ENCODE peak calls at places on chromosomes 1 and 21, in ten cellular contexts. E is IMR-90, K is upper lobe of left lung, R is heart left ventricle, F is esophagus muscularis mucosa, L is transverse colon, M is A549, T is uterus, V is stomach, H is esophagus squamous epithelium. P is an unnamed sample.

GRCh38 chr1:169884616-169885015 is 9.1 kb downstream of the SCYL3 start:
- DNase-seq in E (peak), K (no peak), R (no peak), F (no peak), L (no peak), M (no peak), T (no peak), V (no peak), H (no peak), P (no peak)

GRCh38 chr1:213686983-213687382 is 300.8 kb upstream of the PROX1 start:
- DNase-seq in E (no peak), K (no peak), R (no peak), F (no peak), L (no peak), M (no peak), T (no peak), V (no peak), H (no peak), P (no peak)

GRCh38 chr1:2126331-2127180 is 68.0 kb downstream of the FAAP20 start:
- DNase-seq in E (no peak), K (peak), R (no peak), F (no peak), L (no peak), M (no peak), T (no peak), V (no peak), H (no peak), P (no peak)

GRCh38 chr21:24290151-24290833 is 1317.0 kb downstream of the MRPL39 start:
- DNase-seq in E (no peak), K (no peak), R (no peak), F (no peak), L (no peak), M (no peak), T (no peak), V (no peak), H (no peak), P (no peak)

GRCh38 chr1:116944613-116945012 is 34.9 kb downstream of the PTGFRN start:
- DNase-seq in E (no peak), K (peak), R (no peak), F (no peak), L (no peak), M (no peak), T (no peak), V (no peak), H (no peak), P (no peak)

GRCh38 chr1:36122062-36122461 is 3.0 kb downstream of the COL8A2 start:
- DNase-seq in E (no peak), K (no peak), R (no peak), F (no peak), L (no peak), M (no peak), T (no peak), V (no peak), H (no peak), P (no peak)

GRCh38 chr1:1619917-1620361 is 4.6 kb downstream of the MIB2 start:
- DNase-seq in E (no peak), K (peak), R (peak), F (no peak), L (no peak), M (no peak), T (no peak), V (no peak), H (no peak), P (no peak)

GRCh38 chr21:17428484-17428869 is 84.4 kb upstream of the CXADR start:
- DNase-seq in E (no peak), K (no peak), R (no peak), F (no peak), L (no peak), M (no peak), T (no peak), V (no peak), H (no peak), P (no peak)

GRCh38 chr21:27423073-27423472 is 456.2 kb upstream of the ADAMTS5 start:
- DNase-seq in E (peak), K (no peak), R (peak), F (no peak), L (peak), M (no peak), T (peak), V (peak), H (no peak), P (peak)

GRCh38 chr1:12678820-12679219 is 34.9 kb downstream of the AADACL4 start:
- DNase-seq in E (no peak), K (no peak), R (no peak), F (no peak), L (no peak), M (no peak), T (no peak), V (no peak), H (no peak), P (no peak)

GRCh38 chr1:94258873-94259331 is 21.5 kb upstream of the ARHGAP29 start:
- DNase-seq in E (peak), K (no peak), R (no peak), F (no peak), L (peak), M (no peak), T (peak), V (no peak), H (no peak), P (peak)

GRCh38 chr1:173362543-173362942 is 114.6 kb upstream of the PRDX6 start:
- DNase-seq in E (no peak), K (no peak), R (no peak), F (peak), L (no peak), M (no peak), T (no peak), V (no peak), H (no peak), P (no peak)

GRCh38 chr21:46065993-46066842 is 31.7 kb upstream of the COL6A2 start:
- DNase-seq in E (peak), K (peak), R (no peak), F (peak), L (no peak), M (no peak), T (peak), V (no peak), H (no peak), P (peak)

GRCh38 chr1:201982923-201983805 is 716 bp downstream of the RNPEP start:
- DNase-seq in E (peak), K (peak), R (peak), F (peak), L (peak), M (peak), T (peak), V (peak), H (no peak), P (peak)

GRCh38 chr1:169676001-169676400 is 35.4 kb downstream of the SELL start:
- DNase-seq in E (peak), K (no peak), R (no peak), F (no peak), L (no peak), M (no peak), T (no peak), V (peak), H (no peak), P (no peak)

GRCh38 chr1:232891116-232891515 is 59.3 kb upstream of the NTPCR start:
- DNase-seq in E (peak), K (no peak), R (no peak), F (no peak), L (no peak), M (no peak), T (no peak), V (no peak), H (no peak), P (no peak)

GRCh38 chr1:18312961-18313360 is 167.8 kb upstream of the KLHDC7A start:
- DNase-seq in E (no peak), K (no peak), R (no peak), F (no peak), L (no peak), M (no peak), T (no peak), V (no peak), H (no peak), P (no peak)

GRCh38 chr1:206842851-206843250 is 22.6 kb upstream of the IL20 start:
- DNase-seq in E (no peak), K (no peak), R (no peak), F (no peak), L (no peak), M (no peak), T (no peak), V (no peak), H (no peak), P (no peak)

GRCh38 chr1:198108646-198109045 is 48.2 kb upstream of the NEK7 start:
- DNase-seq in E (no peak), K (no peak), R (no peak), F (no peak), L (no peak), M (no peak), T (no peak), V (no peak), H (no peak), P (no peak)

GRCh38 chr21:37281993-37282392 is 14.9 kb upstream of the VPS26C start:
- DNase-seq in E (no peak), K (no peak), R (no peak), F (no peak), L (peak), M (no peak), T (no peak), V (no peak), H (no peak), P (peak)

GRCh38 chr1:155645648-155646047 is 35.6 kb downstream of the MSTO1 start:
- DNase-seq in E (no peak), K (no peak), R (peak), F (no peak), L (no peak), M (no peak), T (peak), V (no peak), H (no peak), P (no peak)

GRCh38 chr21:38088916-38089762 is 167.7 kb upstream of the KCNJ15 start:
- DNase-seq in E (no peak), K (peak), R (no peak), F (no peak), L (no peak), M (no peak), T (no peak), V (no peak), H (no peak), P (no peak)

GRCh38 chr1:241608379-241609033 is 31.7 kb downstream of the CHML start:
- DNase-seq in E (peak), K (no peak), R (no peak), F (no peak), L (no peak), M (no peak), T (no peak), V (no peak), H (no peak), P (no peak)

GRCh38 chr1:107871259-107871658 is 93.7 kb downstream of the VAV3 start:
- DNase-seq in E (no peak), K (no peak), R (no peak), F (no peak), L (no peak), M (no peak), T (no peak), V (no peak), H (no peak), P (no peak)

GRCh38 chr1:234755449-234755863 is 145.5 kb upstream of the IRF2BP2 start:
- DNase-seq in E (peak), K (no peak), R (peak), F (peak), L (peak), M (no peak), T (peak), V (peak), H (no peak), P (peak)

GRCh38 chr1:169307176-169307575 is 60.4 kb downstream of the NME7 start:
- DNase-seq in E (no peak), K (no peak), R (no peak), F (no peak), L (no peak), M (no peak), T (no peak), V (no peak), H (no peak), P (no peak)

GRCh38 chr1:43978551-43979260 is at the start of gene B4GALT2:
- DNase-seq in E (no peak), K (peak), R (peak), F (no peak), L (peak), M (no peak), T (peak), V (peak), H (no peak), P (no peak)

GRCh38 chr1:100249155-100249536 is 488 bp downstream of the DBT start:
- DNase-seq in E (no peak), K (no peak), R (no peak), F (no peak), L (no peak), M (no peak), T (no peak), V (no peak), H (no peak), P (no peak)

GRCh38 chr1:91152331-91152730 is 130.5 kb upstream of the ZNF644 start:
- DNase-seq in E (no peak), K (no peak), R (no peak), F (peak), L (no peak), M (no peak), T (no peak), V (no peak), H (no peak), P (no peak)

GRCh38 chr1:44707112-44707881 is 23.7 kb downstream of the RNU5D-1 start:
- DNase-seq in E (peak), K (no peak), R (no peak), F (no peak), L (no peak), M (peak), T (no peak), V (no peak), H (no peak), P (no peak)

GRCh38 chr1:181855380-181855779 is 206.1 kb downstream of the ZNF648 start:
- DNase-seq in E (no peak), K (no peak), R (no peak), F (no peak), L (no peak), M (no peak), T (no peak), V (no peak), H (no peak), P (no peak)

GRCh38 chr1:9416506-9416905 is 122.8 kb upstream of the SLC25A33 start:
- DNase-seq in E (no peak), K (no peak), R (no peak), F (no peak), L (no peak), M (no peak), T (no peak), V (no peak), H (no peak), P (no peak)

GRCh38 chr1:9413143-9413876 is 120.6 kb downstream of the SPSB1 start:
- DNase-seq in E (peak), K (peak), R (peak), F (no peak), L (peak), M (peak), T (peak), V (peak), H (peak), P (peak)

GRCh38 chr1:9410737-9411297 is 118.1 kb downstream of the SPSB1 start:
- DNase-seq in E (peak), K (no peak), R (no peak), F (no peak), L (no peak), M (no peak), T (no peak), V (no peak), H (no peak), P (no peak)

GRCh38 chr1:9416918-9417500 is 122.3 kb upstream of the SLC25A33 start:
- DNase-seq in E (no peak), K (no peak), R (no peak), F (no peak), L (no peak), M (no peak), T (no peak), V (no peak), H (no peak), P (no peak)

DNA sequence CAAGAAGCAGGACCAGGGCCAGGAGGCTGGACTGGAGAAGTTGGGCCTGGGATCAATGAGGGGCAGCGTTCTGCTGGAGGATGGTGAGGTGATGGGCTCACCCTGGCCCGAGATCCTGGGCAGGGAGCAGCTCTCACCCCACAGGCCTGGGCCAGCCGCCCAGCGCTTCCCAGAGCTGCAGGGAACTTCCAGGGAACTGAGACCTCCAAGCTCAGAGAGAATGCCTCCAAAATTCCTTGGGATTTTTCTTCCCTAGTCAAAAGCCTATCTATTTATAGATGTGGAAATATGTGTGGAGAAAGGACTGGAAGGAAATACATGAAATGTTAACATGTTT is 121.2 kb downstream of the SPSB1 start:
- DNase-seq in E (peak), K (peak), R (peak), F (no peak), L (peak), M (no peak), T (peak), V (no peak), H (no peak), P (no peak)
- TF ChIP-seq CTCF in E (no peak), K (no peak), R (no peak), F (no peak), L (no peak), M (no peak), T (no peak), V (no peak), H (no peak), P (no peak)

GRCh38 chr1:151840421-151840820 is 801 bp upstream of the C2CD4D start:
- DNase-seq in E (no peak), K (no peak), R (no peak), F (no peak), L (no peak), M (no peak), T (no peak), V (no peak), H (no peak), P (no peak)
- H3K4me3 ChIP-seq in E (no peak), K (no peak), R (no peak), F (peak), L (peak), M (no peak), T (no peak), V (peak), H (peak), P (no peak)

DNA sequence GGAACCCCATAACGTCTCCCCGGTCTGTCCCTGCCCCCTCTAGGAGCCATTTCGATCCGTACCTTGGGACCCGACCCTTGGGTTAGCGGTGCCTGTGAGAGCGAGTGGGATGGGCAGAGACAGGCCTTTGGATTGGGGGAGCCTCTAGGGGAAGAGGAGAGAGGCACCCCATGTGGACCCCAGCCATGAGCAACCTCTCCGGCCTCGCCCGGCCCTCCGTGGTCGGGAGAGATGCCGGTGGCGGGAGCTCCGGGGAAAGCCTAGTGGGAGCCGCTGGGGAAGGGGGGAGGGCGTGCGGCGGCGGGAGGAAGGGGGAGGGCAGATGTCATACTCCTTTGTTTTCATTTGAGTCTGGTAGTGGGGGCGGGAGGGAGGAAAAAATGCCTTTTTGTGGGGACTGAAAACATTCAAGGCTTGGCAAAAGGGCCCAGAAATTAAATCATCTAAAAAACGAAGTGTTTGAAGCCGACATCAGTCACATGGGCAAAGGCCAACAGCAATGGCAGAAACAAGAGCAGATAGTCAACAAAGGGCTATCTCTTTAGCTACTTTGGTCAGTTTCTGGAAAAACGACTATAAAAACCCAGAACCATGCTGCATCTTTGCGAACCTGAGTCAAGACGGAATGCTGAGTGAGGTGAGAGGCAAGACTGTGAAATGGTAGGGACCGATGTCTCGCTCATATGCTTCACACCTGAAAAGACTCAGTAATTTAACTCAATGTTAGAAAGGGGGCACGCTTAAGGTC is 751 bp downstream of the PTBP2 start:
- DNase-seq in E (peak), K (peak), R (peak), F (no peak), L (peak), M (peak), T (peak), V (peak), H (no peak), P (peak)
- TF ChIP-seq POLR2A in E (peak), K (no peak), R (no peak), F (no peak), L (peak), M (no peak), T (no peak), V (no peak), H (no peak), P (no peak)

GRCh38 chr1:51570063-51570720 is 46.7 kb upstream of the OSBPL9 start:
- DNase-seq in E (no peak), K (no peak), R (no peak), F (no peak), L (no peak), M (no peak), T (no peak), V (no peak), H (no peak), P (no peak)

GRCh38 chr1:51572365-51572764 is 44.5 kb upstream of the OSBPL9 start:
- DNase-seq in E (no peak), K (no peak), R (no peak), F (no peak), L (no peak), M (no peak), T (no peak), V (no peak), H (no peak), P (no peak)

GRCh38 chr1:51568231-51568935 is 48.5 kb upstream of the OSBPL9 start:
- DNase-seq in E (no peak), K (no peak), R (no peak), F (no peak), L (no peak), M (no peak), T (no peak), V (no peak), H (no peak), P (no peak)

GRCh38 chr1:51567653-51568052 is 48.6 kb upstream of the EPS15 start:
- DNase-seq in E (peak), K (no peak), R (no peak), F (no peak), L (no peak), M (no peak), T (no peak), V (no peak), H (no peak), P (no peak)

DNA sequence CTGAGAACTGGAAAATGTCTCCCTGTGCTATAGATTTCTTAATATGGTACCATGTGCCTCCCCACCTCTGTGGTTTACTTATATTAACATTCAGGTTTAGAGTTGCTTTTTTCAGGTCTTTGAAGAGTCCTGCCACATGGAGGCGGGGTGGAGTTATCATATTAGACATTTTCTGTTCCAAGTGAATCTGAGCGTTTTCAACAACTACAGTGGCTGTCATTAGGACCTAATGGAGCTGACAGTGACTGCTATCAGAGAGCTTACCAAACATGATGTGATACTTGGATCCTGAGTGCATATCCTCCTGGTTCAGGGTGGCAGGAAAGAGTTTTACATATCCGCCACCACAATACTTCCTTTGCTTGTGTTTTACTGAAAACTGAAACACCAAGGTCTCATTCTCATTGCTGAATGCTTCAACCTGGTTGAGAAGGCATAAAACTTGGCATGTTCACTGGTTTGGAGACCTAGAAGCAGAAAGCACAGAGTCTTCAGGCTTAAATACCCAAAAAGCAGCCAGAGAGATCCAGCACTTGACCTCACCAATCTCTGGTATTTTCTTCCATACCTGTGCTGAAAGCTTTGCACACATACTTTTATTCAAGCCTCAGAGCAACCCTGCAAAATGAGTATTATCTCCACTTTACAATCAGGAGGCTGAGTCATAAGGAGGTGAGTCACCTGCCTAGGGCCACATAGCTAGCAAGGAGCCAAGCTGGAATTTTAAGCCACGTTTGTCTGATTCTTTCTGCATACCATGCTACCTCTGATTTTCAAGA is 47.4 kb upstream of the OSBPL9 start:
- DNase-seq in E (peak), K (no peak), R (no peak), F (no peak), L (peak), M (peak), T (no peak), V (peak), H (no peak), P (peak)
- TF ChIP-seq CTCF in E (no peak), K (no peak), R (peak), F (no peak), L (no peak), M (peak), T (peak), V (no peak), H (peak), P (no peak)